ENCODE peak calls at places on chromosomes 4 and X, in nine cellular contexts. W, L, U, F, N, A, T, O and H are unnamed samples.

GRCh38 chrX:15146515-15146914 is 123.4 kb downstream of the ASB9 start:
- DNase-seq in W (no peak), L (no peak), U (peak; percentile 56), F (peak; percentile 8), N (peak; percentile 22), A (no peak), T (no peak), O (peak; percentile 28), H (no peak)

GRCh38 chrX:41556958-41557357 is 109.8 kb downstream of the NYX start:
- DNase-seq in W (no peak), L (no peak), U (no peak), F (no peak), N (no peak), A (peak; percentile 29), T (no peak), O (no peak), H (no peak)

GRCh38 chrX:96394566-96394965 is 290.1 kb upstream of the DIAPH2 start:
- DNase-seq in W (no peak), L (no peak), U (no peak), F (no peak), N (no peak), A (no peak), T (no peak), O (no peak), H (no peak)

GRCh38 chr4:140944539-140944938 is 188.4 kb upstream of the TBC1D9 start:
- DNase-seq in W (no peak), L (no peak), U (no peak), F (no peak), N (no peak), A (peak; percentile 78), T (no peak), O (no peak), H (no peak)

GRCh38 chrX:130994671-130995070 is 63.5 kb upstream of the ARHGAP36 start:
- DNase-seq in W (no peak), L (no peak), U (peak; percentile 47), F (peak; percentile 46), N (peak; percentile 30), A (no peak), T (no peak), O (no peak), H (no peak)

GRCh38 chr4:124783847-124784246 is 71.3 kb upstream of the ANKRD50 start:
- DNase-seq in W (no peak), L (no peak), U (no peak), F (no peak), N (no peak), A (peak; percentile 48), T (no peak), O (no peak), H (peak; percentile 45)

GRCh38 chr4:18366762-18367358 is 345.3 kb upstream of the LCORL start:
- DNase-seq in W (no peak), L (no peak), U (no peak), F (peak; percentile 63), N (peak; percentile 5), A (peak; percentile 10), T (no peak), O (no peak), H (no peak)

GRCh38 chrX:136273986-136274385 is 22.8 kb upstream of the MAP7D3 start:
- DNase-seq in W (no peak), L (no peak), U (no peak), F (peak; percentile 12), N (no peak), A (no peak), T (no peak), O (no peak), H (no peak)

GRCh38 chr4:174207370-174207769 is 76.1 kb downstream of the FBXO8 start:
- DNase-seq in W (no peak), L (no peak), U (no peak), F (no peak), N (peak; percentile 40), A (no peak), T (no peak), O (no peak), H (no peak)

GRCh38 chr4:37644962-37645361 is 41.2 kb downstream of the RELL1 start:
- DNase-seq in W (no peak), L (no peak), U (no peak), F (no peak), N (no peak), A (peak; percentile 70), T (peak; percentile 69), O (no peak), H (peak; percentile 38)

GRCh38 chr4:7777871-7778523 is 161.7 kb downstream of the AFAP1 start:
- DNase-seq in W (no peak), L (no peak), U (no peak), F (no peak), N (no peak), A (no peak), T (no peak), O (no peak), H (no peak)

GRCh38 chr4:153471691-153472080 is 5.5 kb downstream of the TMEM131L start:
- DNase-seq in W (no peak), L (no peak), U (no peak), F (no peak), N (no peak), A (no peak), T (no peak), O (no peak), H (no peak)

GRCh38 chr4:113636438-113636818 is 125.1 kb downstream of the CAMK2D start:
- DNase-seq in W (no peak), L (no peak), U (no peak), F (no peak), N (no peak), A (no peak), T (no peak), O (no peak), H (no peak)

GRCh38 chr4:110621839-110622751 is 782 bp downstream of the PITX2 start:
- DNase-seq in W (no peak), L (no peak), U (peak; percentile 78), F (no peak), N (no peak), A (no peak), T (no peak), O (no peak), H (no peak)

GRCh38 chrX:103343105-103343504 is 13.1 kb downstream of the TCEAL7 start:
- DNase-seq in W (peak; percentile 41), L (peak; percentile 48), U (no peak), F (peak; percentile 61), N (peak; percentile 44), A (peak; percentile 20), T (no peak), O (peak; percentile 43), H (no peak)

GRCh38 chrX:31057291-31057690 is 14.6 kb downstream of the FTHL17 start:
- DNase-seq in W (no peak), L (no peak), U (no peak), F (no peak), N (no peak), A (no peak), T (no peak), O (no peak), H (no peak)

GRCh38 chr4:10083331-10083769 is 33.2 kb downstream of the WDR1 start:
- DNase-seq in W (peak; percentile 8), L (peak; percentile 11), U (no peak), F (no peak), N (peak; percentile 12), A (no peak), T (peak; percentile 24), O (peak; percentile 20), H (no peak)

GRCh38 chr4:7987148-7987989 is 47.7 kb upstream of the AFAP1 start:
- DNase-seq in W (peak; percentile 77), L (peak; percentile 73), U (peak; percentile 95), F (peak; percentile 88), N (peak; percentile 86), A (peak; percentile 59), T (no peak), O (peak; percentile 81), H (no peak)

GRCh38 chr4:747546-748170 is 42.0 kb downstream of the PCGF3 start:
- DNase-seq in W (no peak), L (no peak), U (no peak), F (no peak), N (no peak), A (no peak), T (peak; percentile 35), O (no peak), H (no peak)
- H3K27ac ChIP-seq in W (no peak overlapping the region), L (no peak overlapping the region), U (no peak overlapping the region), F (no peak overlapping the region), N (no peak overlapping the region), A (no peak overlapping the region), T (no peak overlapping the region), O (no peak overlapping the region), H (peak overlapping the region; percentile 21)

GRCh38 chr4:25223770-25224375 is 10.0 kb upstream of the PI4K2B start:
- DNase-seq in W (no peak), L (no peak), U (peak; percentile 81), F (no peak), N (no peak), A (peak; percentile 38), T (no peak), O (no peak), H (no peak)
- H3K9me3 ChIP-seq in W (peaks cover 5% of the 10 kb centered on the region), L (peaks cover 23% of the 10 kb centered on the region), U (peaks cover 48% of the 10 kb centered on the region), F (peaks cover 9% of the 10 kb centered on the region), N (peaks cover 8% of the 10 kb centered on the region), A (no peaks in the 10 kb centered on the region), T (no peaks in the 10 kb centered on the region), O (peaks cover 30% of the 10 kb centered on the region), H (peaks cover 17% of the 10 kb centered on the region)

GRCh38 chr4:123398803-123399637 is 2.4 kb downstream of the SPRY1 start:
- DNase-seq in W (peak; percentile 54), L (peak; percentile 44), U (no peak), F (peak; percentile 77), N (peak; percentile 39), A (peak; percentile 73), T (peak; percentile 68), O (peak; percentile 60), H (no peak)
- TF ChIP-seq CTCF in W (no peak), L (no peak), U (no peak), F (peak; percentile 53), N (peak; percentile 45), A (peak; percentile 29), T (no peak), O (no peak), H (peak; percentile 46)

GRCh38 chr4:55080174-55080865 is 45.1 kb downstream of the KDR start:
- DNase-seq in W (no peak), L (no peak), U (no peak), F (no peak), N (no peak), A (peak; percentile 47), T (no peak), O (no peak), H (no peak)
- H3K27ac ChIP-seq in W (no peak overlapping the region), L (no peak overlapping the region), U (peak overlapping the region; percentile 21), F (no peak overlapping the region), N (no peak overlapping the region), A (no peak overlapping the region), T (no peak overlapping the region), O (no peak overlapping the region), H (no peak overlapping the region)

DNA sequence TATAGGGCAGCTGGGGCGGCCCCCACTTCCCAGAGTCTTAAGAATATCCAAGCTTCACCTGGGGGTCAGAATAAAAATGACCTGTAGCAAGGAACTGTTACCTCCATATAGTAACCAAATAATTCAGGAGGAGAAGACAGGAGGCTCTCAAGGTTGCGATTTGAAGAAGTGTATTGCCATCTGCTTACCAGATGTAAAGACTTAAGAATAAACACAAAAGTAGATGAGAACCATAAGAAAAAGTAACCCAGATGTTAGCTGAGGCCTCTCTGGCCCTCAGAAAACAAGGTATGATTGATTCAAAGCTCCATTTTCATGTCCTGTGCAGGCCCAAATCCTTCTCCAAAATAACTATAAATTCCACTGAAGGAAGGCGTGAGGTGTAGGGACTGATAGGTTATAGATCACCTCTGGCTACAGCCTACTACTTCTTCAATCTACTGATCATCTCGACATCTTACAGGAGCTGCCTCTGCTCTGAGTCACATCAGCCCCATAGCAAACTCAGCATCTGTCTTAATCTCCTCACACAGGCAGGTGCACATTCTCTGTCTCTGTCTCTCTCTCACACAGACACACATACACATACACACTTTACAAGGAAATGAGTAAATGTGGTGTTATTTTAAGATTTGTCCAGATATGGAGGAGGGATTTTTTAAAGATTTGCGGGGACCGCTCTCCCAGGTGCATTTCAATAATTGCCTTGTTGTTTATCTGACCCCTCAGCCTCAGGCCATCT is 193.9 kb upstream of the EDNRA start:
- DNase-seq in W (no peak), L (no peak), U (no peak), F (no peak), N (no peak), A (no peak), T (no peak), O (no peak), H (peak; percentile 15)
- H3K9me3 ChIP-seq in W (no peaks in the 10 kb centered on the region), L (no peaks in the 10 kb centered on the region), U (no peaks in the 10 kb centered on the region), F (no peaks in the 10 kb centered on the region), N (no peaks in the 10 kb centered on the region), A (no peaks in the 10 kb centered on the region), T (no peaks in the 10 kb centered on the region), O (no peaks in the 10 kb centered on the region), H (no peaks in the 10 kb centered on the region)